ENCODE peak calls at places on chromosomes 13 and 19, in four cellular contexts. One of them, this sample, is unnamed.

GRCh38 chr13:63901630-63902029 is 2486.0 kb upstream of the PCDH20 start:
- DNase-seq in HCT116: no peak
- DNase-seq in K562: no peak
- DNase-seq in GM12878: no peak
- DNase-seq in this sample: no peak

GRCh38 chr13:93814658-93815057 is 588.1 kb downstream of the GPC6 start:
- DNase-seq in HCT116: no peak
- DNase-seq in K562: no peak
- DNase-seq in GM12878: no peak
- DNase-seq in this sample: no peak

GRCh38 chr13:71477735-71478134 is 389.3 kb downstream of the DACH1 start:
- DNase-seq in HCT116: peak; percentile 1
- DNase-seq in K562: no peak
- DNase-seq in GM12878: no peak
- DNase-seq in this sample: no peak

GRCh38 chr13:45036206-45036605 is 46.9 kb downstream of the GPALPP1 start:
- DNase-seq in HCT116: no peak
- DNase-seq in K562: no peak
- DNase-seq in GM12878: no peak
- DNase-seq in this sample: no peak

GRCh38 chr13:80454245-80454644 is 113.3 kb upstream of the SPRY2 start:
- DNase-seq in HCT116: no peak
- DNase-seq in K562: no peak
- DNase-seq in GM12878: peak; percentile 34
- DNase-seq in this sample: no peak

GRCh38 chr13:37540228-37540627 is 58.3 kb downstream of the POSTN start:
- DNase-seq in HCT116: no peak
- DNase-seq in K562: no peak
- DNase-seq in GM12878: no peak
- DNase-seq in this sample: no peak

GRCh38 chr19:8371011-8371804 is 7.3 kb downstream of the ANGPTL4 start:
- DNase-seq in HCT116: no peak
- DNase-seq in K562: peak; percentile 82
- DNase-seq in GM12878: no peak
- DNase-seq in this sample: no peak

GRCh38 chr19:40119380-40119779 is 28.6 kb upstream of the ZNF780A start:
- DNase-seq in HCT116: no peak
- DNase-seq in K562: no peak
- DNase-seq in GM12878: no peak
- DNase-seq in this sample: no peak

GRCh38 chr19:55902080-55902751 is 29.9 kb downstream of the NLRP13 start:
- DNase-seq in HCT116: no peak
- DNase-seq in K562: no peak
- DNase-seq in GM12878: no peak
- DNase-seq in this sample: no peak

GRCh38 chr13:40026741-40027140 is 371.3 kb downstream of the COG6 start:
- DNase-seq in HCT116: no peak
- DNase-seq in K562: no peak
- DNase-seq in GM12878: peak; percentile 62
- DNase-seq in this sample: no peak

GRCh38 chr13:20190481-20191310 is 2.0 kb downstream of the GJB2 start:
- DNase-seq in HCT116: no peak
- DNase-seq in K562: no peak
- DNase-seq in GM12878: no peak
- DNase-seq in this sample: no peak

GRCh38 chr19:16470911-16471811 is 609 bp downstream of the EPS15L1 start:
- DNase-seq in HCT116: no peak
- DNase-seq in K562: no peak
- DNase-seq in GM12878: no peak
- DNase-seq in this sample: no peak

GRCh38 chr13:39941236-39941635 is 285.8 kb downstream of the COG6 start:
- DNase-seq in HCT116: no peak
- DNase-seq in K562: no peak
- DNase-seq in GM12878: no peak
- DNase-seq in this sample: peak; percentile 25

GRCh38 chr13:108755084-108755483 is 125.7 kb downstream of the MYO16 start:
- DNase-seq in HCT116: no peak
- DNase-seq in K562: no peak
- DNase-seq in GM12878: no peak
- DNase-seq in this sample: no peak

GRCh38 chr19:35352448-35353304 is 5.0 kb downstream of the FFAR1 start:
- DNase-seq in HCT116: peak; percentile 59
- DNase-seq in K562: peak; percentile 76
- DNase-seq in GM12878: peak; percentile 73
- DNase-seq in this sample: peak; percentile 61

GRCh38 chr13:113275387-113275786 is 21.7 kb upstream of the LAMP1 start:
- DNase-seq in HCT116: peak; percentile 59
- DNase-seq in K562: peak; percentile 65
- DNase-seq in GM12878: no peak
- DNase-seq in this sample: peak; percentile 32

GRCh38 chr19:11012507-11012906 is 51.7 kb downstream of the SMARCA4 start:
- DNase-seq in HCT116: no peak
- DNase-seq in K562: no peak
- DNase-seq in GM12878: no peak
- DNase-seq in this sample: no peak

GRCh38 chr19:41528106-41528505 is 47.9 kb upstream of the CEACAM21 start:
- DNase-seq in HCT116: no peak
- DNase-seq in K562: no peak
- DNase-seq in GM12878: no peak
- DNase-seq in this sample: no peak

GRCh38 chr13:44306401-44307192 is 67.0 kb upstream of the SERP2 start:
- DNase-seq in HCT116: peak; percentile 99
- DNase-seq in K562: no peak
- DNase-seq in GM12878: no peak
- DNase-seq in this sample: peak; percentile 28

GRCh38 chr13:23868521-23868920 is 20.7 kb downstream of the MIPEP start:
- DNase-seq in HCT116: no peak
- DNase-seq in K562: no peak
- DNase-seq in GM12878: no peak
- DNase-seq in this sample: no peak

GRCh38 chr13:49532593-49532992 is 36.8 kb downstream of the PHF11 start:
- DNase-seq in HCT116: no peak
- DNase-seq in K562: no peak
- DNase-seq in GM12878: no peak
- DNase-seq in this sample: no peak

GRCh38 chr19:7953060-7953459 is 9.6 kb upstream of the TIMM44 start:
- DNase-seq in HCT116: no peak
- DNase-seq in K562: no peak
- DNase-seq in GM12878: no peak
- DNase-seq in this sample: no peak

GRCh38 chr19:48351341-48351752 is 12.4 kb downstream of the TMEM143 start:
- DNase-seq in HCT116: no peak
- DNase-seq in K562: peak; percentile 86
- DNase-seq in GM12878: no peak
- DNase-seq in this sample: peak; percentile 50

GRCh38 chr19:42392165-42392564 is 2.1 kb upstream of the CNFN start:
- DNase-seq in HCT116: no peak
- DNase-seq in K562: no peak
- DNase-seq in GM12878: no peak
- DNase-seq in this sample: no peak

GRCh38 chr19:20039203-20039723 is at the start of gene ZNF682:
- DNase-seq in HCT116: no peak
- DNase-seq in K562: peak; percentile 26
- DNase-seq in GM12878: no peak
- DNase-seq in this sample: peak; percentile 96

GRCh38 chr13:98439896-98440295 is 137.0 kb downstream of the STK24 start:
- DNase-seq in HCT116: no peak
- DNase-seq in K562: no peak
- DNase-seq in GM12878: no peak
- DNase-seq in this sample: no peak
- TF ChIP-seq ZNF274 in HCT116: no peak
- TF ChIP-seq ZNF274 in K562: no peak
- TF ChIP-seq ZNF274 in GM12878: no peak
- TF ChIP-seq ZNF274 in this sample: no peak

GRCh38 chr13:86584301-86584700 is 785.1 kb upstream of the SLITRK6 start:
- DNase-seq in HCT116: no peak
- DNase-seq in K562: no peak
- DNase-seq in GM12878: no peak
- DNase-seq in this sample: no peak

GRCh38 chr13:86581711-86582110 is 782.5 kb upstream of the SLITRK6 start:
- DNase-seq in HCT116: no peak
- DNase-seq in K562: no peak
- DNase-seq in GM12878: no peak
- DNase-seq in this sample: no peak

DNA sequence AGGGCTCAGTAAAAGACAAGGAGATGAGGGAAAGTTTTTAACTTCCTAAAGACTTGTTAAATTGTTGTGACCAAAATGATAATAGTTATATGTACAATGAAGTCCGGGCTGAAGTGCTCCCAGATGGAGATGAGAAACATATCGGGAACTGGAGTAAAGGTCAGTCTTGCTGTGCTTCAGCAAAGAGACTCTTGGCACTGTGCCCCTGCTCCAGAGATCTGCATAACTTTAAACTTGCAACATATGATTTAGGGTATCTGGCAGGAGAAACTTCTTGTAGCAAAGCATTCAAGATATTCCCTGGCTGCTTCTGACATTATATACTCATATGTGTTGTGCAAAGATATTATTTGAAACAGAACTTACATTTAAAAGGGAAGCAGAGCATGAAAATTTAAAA is 786.6 kb upstream of the SLITRK6 start:
- DNase-seq in HCT116: no peak
- DNase-seq in K562: no peak
- DNase-seq in GM12878: no peak
- DNase-seq in this sample: no peak
- H3K9ac ChIP-seq in HCT116: no peak overlapping the region
- H3K9ac ChIP-seq in K562: no peak overlapping the region
- H3K9ac ChIP-seq in GM12878: no peak overlapping the region
- H3K9ac ChIP-seq in this sample: no peak overlapping the region

GRCh38 chr13:28464861-28465260 is 30.1 kb downstream of the FLT1 start:
- DNase-seq in HCT116: no peak
- DNase-seq in K562: no peak
- DNase-seq in GM12878: no peak
- DNase-seq in this sample: no peak
- TF ChIP-seq ZNF274 in HCT116: no peak
- TF ChIP-seq ZNF274 in K562: no peak
- TF ChIP-seq ZNF274 in GM12878: no peak
- TF ChIP-seq ZNF274 in this sample: no peak

GRCh38 chr13:41548870-41549269 is 91.5 kb downstream of the RGCC start:
- DNase-seq in HCT116: no peak
- DNase-seq in K562: no peak
- DNase-seq in GM12878: no peak
- DNase-seq in this sample: no peak

GRCh38 chr13:41546372-41547252 is 89.3 kb downstream of the RGCC start:
- DNase-seq in HCT116: no peak
- DNase-seq in K562: no peak
- DNase-seq in GM12878: no peak
- DNase-seq in this sample: no peak

GRCh38 chr13:41549491-41549890 is 92.1 kb downstream of the RGCC start:
- DNase-seq in HCT116: no peak
- DNase-seq in K562: no peak
- DNase-seq in GM12878: no peak
- DNase-seq in this sample: no peak

GRCh38 chr13:41547253-41548000 is 90.1 kb downstream of the RGCC start:
- DNase-seq in HCT116: no peak
- DNase-seq in K562: no peak
- DNase-seq in GM12878: no peak
- DNase-seq in this sample: no peak

DNA sequence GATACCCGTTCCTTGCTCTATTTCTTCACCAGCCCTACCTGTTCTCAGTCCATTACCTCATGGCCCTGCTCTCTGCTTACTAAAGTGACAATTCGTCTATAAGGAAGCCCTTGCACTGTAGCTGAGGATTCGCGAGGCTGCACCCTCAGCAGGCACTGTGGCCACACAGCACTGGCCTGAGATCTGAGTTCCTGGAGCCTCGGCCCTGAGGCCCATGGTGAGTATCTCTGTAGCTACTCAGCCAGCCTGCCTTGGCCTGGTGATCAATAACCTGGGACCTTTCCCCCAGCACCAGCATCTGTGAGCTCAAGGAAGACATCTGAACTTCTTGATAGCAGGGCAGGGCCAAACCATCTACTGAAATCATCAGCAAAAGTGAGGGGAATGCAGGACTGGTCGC is 90.7 kb downstream of the RGCC start:
- DNase-seq in HCT116: no peak
- DNase-seq in K562: no peak
- DNase-seq in GM12878: no peak
- DNase-seq in this sample: no peak
- H3K9ac ChIP-seq in HCT116: no peak overlapping the region
- H3K9ac ChIP-seq in K562: no peak overlapping the region
- H3K9ac ChIP-seq in GM12878: no peak overlapping the region
- H3K9ac ChIP-seq in this sample: peak overlapping the region; percentile 2

GRCh38 chr19:12546068-12546467 is 5.2 kb downstream of the ZNF564 start:
- DNase-seq in HCT116: no peak
- DNase-seq in K562: no peak
- DNase-seq in GM12878: no peak
- DNase-seq in this sample: no peak

GRCh38 chr19:12544401-12544876 is 6.8 kb downstream of the ZNF564 start:
- DNase-seq in HCT116: no peak
- DNase-seq in K562: peak; percentile 74
- DNase-seq in GM12878: no peak
- DNase-seq in this sample: no peak

GRCh38 chr19:12545267-12545666 is 6.0 kb downstream of the ZNF564 start:
- DNase-seq in HCT116: no peak
- DNase-seq in K562: no peak
- DNase-seq in GM12878: no peak
- DNase-seq in this sample: no peak

GRCh38 chr19:12543855-12544254 is 7.4 kb downstream of the ZNF564 start:
- DNase-seq in HCT116: no peak
- DNase-seq in K562: no peak
- DNase-seq in GM12878: no peak
- DNase-seq in this sample: no peak

DNA sequence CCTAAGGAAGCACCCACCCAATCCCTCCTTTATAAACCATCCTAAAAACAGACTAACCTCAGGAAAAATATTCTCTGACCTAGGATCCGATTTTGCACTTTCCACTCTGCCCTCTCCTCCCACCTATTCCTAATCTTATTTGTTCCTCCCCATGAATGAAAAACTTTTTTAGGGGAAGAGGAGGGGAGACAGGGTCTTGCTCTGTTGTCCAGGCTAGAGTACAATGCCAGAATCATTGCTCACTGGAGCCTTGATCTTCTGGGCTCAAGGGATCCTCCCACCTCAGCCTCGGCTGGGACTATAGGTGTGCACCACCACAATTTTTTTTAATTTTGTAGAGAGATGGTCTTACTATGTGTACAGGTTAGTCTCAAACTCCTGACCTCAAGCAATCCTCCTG is 4.4 kb downstream of the ZNF564 start:
- DNase-seq in HCT116: no peak
- DNase-seq in K562: no peak
- DNase-seq in GM12878: no peak
- DNase-seq in this sample: no peak
- TF ChIP-seq ZNF274 in HCT116: no peak
- TF ChIP-seq ZNF274 in K562: no peak
- TF ChIP-seq ZNF274 in GM12878: no peak
- TF ChIP-seq ZNF274 in this sample: no peak

DNA sequence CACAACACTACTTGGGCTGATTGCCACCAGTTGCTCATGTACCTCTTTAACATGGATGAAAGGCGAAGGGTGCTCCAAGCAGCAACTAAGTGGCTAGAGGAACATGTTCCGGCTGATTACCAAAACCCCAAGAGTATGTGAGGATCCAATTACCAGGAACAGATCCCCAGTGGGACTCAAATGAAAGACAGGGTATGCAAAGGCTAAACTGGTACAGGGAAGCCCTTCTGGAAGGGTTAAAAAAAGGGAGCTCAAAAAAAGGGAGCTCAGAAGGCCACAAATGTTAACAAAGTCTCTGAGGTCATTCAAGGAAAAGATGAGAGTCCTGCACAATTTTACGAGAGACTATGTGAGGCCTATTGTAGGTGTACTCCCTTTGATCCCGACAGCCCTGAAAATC is 604.7 kb downstream of the UQCRFS1 start:
- DNase-seq in HCT116: no peak
- DNase-seq in K562: no peak
- DNase-seq in GM12878: no peak
- DNase-seq in this sample: no peak
- H3K9ac ChIP-seq in HCT116: no peak overlapping the region
- H3K9ac ChIP-seq in K562: peak overlapping the region; percentile 98
- H3K9ac ChIP-seq in GM12878: no peak overlapping the region
- H3K9ac ChIP-seq in this sample: no peak overlapping the region

This sample was measured in NT2/D1.